ENCODE peak calls at places on chromosomes 3 and 15, in eight cellular contexts. One of them, this sample, is unnamed.

GRCh38 chr3:182482692-182483091 is 310.6 kb upstream of the ATP11B start:
- DNase-seq in dorsolateral prefrontal cortex: no peak
- DNase-seq in nephron progenitor cell: no peak
- DNase-seq in Caco-2: no peak
- DNase-seq in MCF 10A: no peak
- DNase-seq in Peyer's patch: no peak
- DNase-seq in SJSA1: no peak
- DNase-seq in astrocyte of the spinal cord: no peak
- DNase-seq in this sample: no peak

GRCh38 chr15:99431661-99432091 is 134.1 kb upstream of the MEF2A start:
- DNase-seq in dorsolateral prefrontal cortex: peak; percentile 35
- DNase-seq in nephron progenitor cell: no peak
- DNase-seq in Caco-2: no peak
- DNase-seq in MCF 10A: no peak
- DNase-seq in Peyer's patch: no peak
- DNase-seq in SJSA1: no peak
- DNase-seq in astrocyte of the spinal cord: no peak
- DNase-seq in this sample: no peak

GRCh38 chr3:186461141-186461540 is 83.0 kb downstream of the CRYGS start:
- DNase-seq in dorsolateral prefrontal cortex: no peak
- DNase-seq in nephron progenitor cell: no peak
- DNase-seq in Caco-2: no peak
- DNase-seq in MCF 10A: peak; percentile 64
- DNase-seq in Peyer's patch: no peak
- DNase-seq in SJSA1: no peak
- DNase-seq in astrocyte of the spinal cord: peak; percentile 67
- DNase-seq in this sample: no peak

GRCh38 chr3:43497405-43497804 is 124.4 kb downstream of the ANO10 start:
- DNase-seq in dorsolateral prefrontal cortex: no peak
- DNase-seq in nephron progenitor cell: no peak
- DNase-seq in Caco-2: no peak
- DNase-seq in MCF 10A: no peak
- DNase-seq in Peyer's patch: no peak
- DNase-seq in SJSA1: no peak
- DNase-seq in astrocyte of the spinal cord: peak; percentile 9
- DNase-seq in this sample: no peak

GRCh38 chr15:69244798-69245197 is 53.9 kb upstream of the PAQR5 start:
- DNase-seq in dorsolateral prefrontal cortex: no peak
- DNase-seq in nephron progenitor cell: no peak
- DNase-seq in Caco-2: no peak
- DNase-seq in MCF 10A: no peak
- DNase-seq in Peyer's patch: no peak
- DNase-seq in SJSA1: no peak
- DNase-seq in astrocyte of the spinal cord: no peak
- DNase-seq in this sample: no peak

GRCh38 chr15:24848050-24848449 is 106.7 kb upstream of the SNRPN start:
- DNase-seq in dorsolateral prefrontal cortex: peak; percentile 47
- DNase-seq in nephron progenitor cell: peak; percentile 51
- DNase-seq in Caco-2: no peak
- DNase-seq in MCF 10A: no peak
- DNase-seq in Peyer's patch: no peak
- DNase-seq in SJSA1: no peak
- DNase-seq in astrocyte of the spinal cord: peak; percentile 52
- DNase-seq in this sample: no peak

GRCh38 chr3:14359348-14359747 is 43.1 kb upstream of the SLC6A6 start:
- DNase-seq in dorsolateral prefrontal cortex: no peak
- DNase-seq in nephron progenitor cell: no peak
- DNase-seq in Caco-2: no peak
- DNase-seq in MCF 10A: no peak
- DNase-seq in Peyer's patch: no peak
- DNase-seq in SJSA1: no peak
- DNase-seq in astrocyte of the spinal cord: no peak
- DNase-seq in this sample: no peak

GRCh38 chr15:71186267-71186666 is 71.0 kb downstream of the THSD4 start:
- DNase-seq in dorsolateral prefrontal cortex: no peak
- DNase-seq in nephron progenitor cell: no peak
- DNase-seq in Caco-2: no peak
- DNase-seq in MCF 10A: no peak
- DNase-seq in Peyer's patch: no peak
- DNase-seq in SJSA1: no peak
- DNase-seq in astrocyte of the spinal cord: no peak
- DNase-seq in this sample: no peak

GRCh38 chr3:117252208-117252607 is 542.6 kb downstream of the TUSC7 start:
- DNase-seq in dorsolateral prefrontal cortex: no peak
- DNase-seq in nephron progenitor cell: no peak
- DNase-seq in Caco-2: no peak
- DNase-seq in MCF 10A: peak; percentile 31
- DNase-seq in Peyer's patch: no peak
- DNase-seq in SJSA1: no peak
- DNase-seq in astrocyte of the spinal cord: peak; percentile 2
- DNase-seq in this sample: no peak

GRCh38 chr3:125375950-125376679 is 990 bp upstream of the ZNF148 start:
- DNase-seq in dorsolateral prefrontal cortex: no peak
- DNase-seq in nephron progenitor cell: no peak
- DNase-seq in Caco-2: no peak
- DNase-seq in MCF 10A: peak; percentile 59
- DNase-seq in Peyer's patch: no peak
- DNase-seq in SJSA1: no peak
- DNase-seq in astrocyte of the spinal cord: no peak
- DNase-seq in this sample: peak; percentile 78

GRCh38 chr3:150094150-150094932 is 123.6 kb upstream of the PFN2 start:
- DNase-seq in dorsolateral prefrontal cortex: no peak
- DNase-seq in nephron progenitor cell: no peak
- DNase-seq in Caco-2: no peak
- DNase-seq in MCF 10A: peak; percentile 86
- DNase-seq in Peyer's patch: no peak
- DNase-seq in SJSA1: no peak
- DNase-seq in astrocyte of the spinal cord: peak; percentile 53
- DNase-seq in this sample: no peak

GRCh38 chr15:35630570-35630969 is 84.6 kb upstream of the DPH6 start:
- DNase-seq in dorsolateral prefrontal cortex: no peak
- DNase-seq in nephron progenitor cell: no peak
- DNase-seq in Caco-2: peak; percentile 38
- DNase-seq in MCF 10A: peak; percentile 84
- DNase-seq in Peyer's patch: no peak
- DNase-seq in SJSA1: no peak
- DNase-seq in astrocyte of the spinal cord: no peak
- DNase-seq in this sample: peak; percentile 1

GRCh38 chr15:62841269-62841628 is 201.3 kb upstream of the TPM1 start:
- DNase-seq in dorsolateral prefrontal cortex: no peak
- DNase-seq in nephron progenitor cell: no peak
- DNase-seq in Caco-2: no peak
- DNase-seq in MCF 10A: no peak
- DNase-seq in Peyer's patch: no peak
- DNase-seq in SJSA1: peak; percentile 57
- DNase-seq in astrocyte of the spinal cord: peak; percentile 45
- DNase-seq in this sample: no peak

GRCh38 chr3:177624523-177625495 is 427.5 kb upstream of the TBL1XR1 start:
- DNase-seq in dorsolateral prefrontal cortex: no peak
- DNase-seq in nephron progenitor cell: no peak
- DNase-seq in Caco-2: no peak
- DNase-seq in MCF 10A: no peak
- DNase-seq in Peyer's patch: no peak
- DNase-seq in SJSA1: no peak
- DNase-seq in astrocyte of the spinal cord: peak; percentile 12
- DNase-seq in this sample: peak; percentile 63

GRCh38 chr3:8702560-8702959 is 31.0 kb upstream of the CAV3 start:
- DNase-seq in dorsolateral prefrontal cortex: no peak
- DNase-seq in nephron progenitor cell: peak; percentile 32
- DNase-seq in Caco-2: no peak
- DNase-seq in MCF 10A: peak; percentile 20
- DNase-seq in Peyer's patch: no peak
- DNase-seq in SJSA1: no peak
- DNase-seq in astrocyte of the spinal cord: no peak
- DNase-seq in this sample: no peak

GRCh38 chr3:171480526-171480925 is 20.3 kb upstream of the TNIK start:
- DNase-seq in dorsolateral prefrontal cortex: no peak
- DNase-seq in nephron progenitor cell: no peak
- DNase-seq in Caco-2: no peak
- DNase-seq in MCF 10A: no peak
- DNase-seq in Peyer's patch: no peak
- DNase-seq in SJSA1: no peak
- DNase-seq in astrocyte of the spinal cord: no peak
- DNase-seq in this sample: no peak